ENCODE peak calls at places on chromosome 13, in nine cellular contexts. H, C, J, W, V, U, Z, K and D are unnamed samples.

GRCh38 chr13:23558675-23559536 is 11.3 kb upstream of the TNFRSF19 start:
- DNase-seq in H (no peak), C (no peak), J (peak; percentile 43), W (peak; percentile 74), V (no peak), U (no peak), Z (peak; percentile 77), K (peak; percentile 94), D (no peak)

GRCh38 chr13:78609464-78610205 is 6.3 kb upstream of the POU4F1 start:
- DNase-seq in H (no peak), C (no peak), J (no peak), W (no peak), V (no peak), U (peak; percentile 66), Z (no peak), K (peak; percentile 54), D (no peak)

GRCh38 chr13:97328222-97328790 is 105.7 kb upstream of the RAP2A start:
- DNase-seq in H (no peak), C (peak; percentile 79), J (no peak), W (peak; percentile 57), V (no peak), U (peak; percentile 94), Z (peak; percentile 25), K (peak; percentile 80), D (peak; percentile 71)

GRCh38 chr13:52195052-52195837 is 35.8 kb upstream of the NEK3 start:
- DNase-seq in H (peak; percentile 67), C (no peak), J (no peak), W (no peak), V (no peak), U (peak; percentile 89), Z (peak; percentile 91), K (peak; percentile 72), D (peak; percentile 60)

GRCh38 chr13:80727321-80727975 is 386.5 kb upstream of the SPRY2 start:
- DNase-seq in H (no peak), C (no peak), J (no peak), W (no peak), V (no peak), U (no peak), Z (no peak), K (no peak), D (no peak)

GRCh38 chr13:49936943-49937273 is 768 bp upstream of the SPRYD7 start:
- DNase-seq in H (no peak), C (no peak), J (no peak), W (no peak), V (no peak), U (no peak), Z (no peak), K (no peak), D (no peak)

GRCh38 chr13:59771272-59771671 is 392.5 kb downstream of the DIAPH3 start:
- DNase-seq in H (no peak), C (no peak), J (no peak), W (no peak), V (no peak), U (no peak), Z (no peak), K (peak; percentile 40), D (no peak)

GRCh38 chr13:112170823-112171569 is 104.0 kb downstream of the SOX1 start:
- DNase-seq in H (no peak), C (no peak), J (no peak), W (no peak), V (no peak), U (no peak), Z (no peak), K (no peak), D (no peak)

GRCh38 chr13:35917252-35917941 is 213.8 kb downstream of the DCLK1 start:
- DNase-seq in H (no peak), C (no peak), J (no peak), W (peak; percentile 47), V (no peak), U (no peak), Z (no peak), K (peak; percentile 67), D (no peak)

GRCh38 chr13:20525144-20525600 is 485 bp downstream of the CRYL1 start:
- DNase-seq in H (peak; percentile 39), C (no peak), J (peak; percentile 37), W (no peak), V (no peak), U (peak; percentile 50), Z (peak; percentile 38), K (no peak), D (peak; percentile 77)

GRCh38 chr13:55244991-55245644 is 1895.6 kb upstream of the PRR20A start:
- DNase-seq in H (no peak), C (peak; percentile 82), J (peak; percentile 16), W (peak; percentile 17), V (no peak), U (peak; percentile 70), Z (no peak), K (no peak), D (peak; percentile 66)

GRCh38 chr13:51681037-51681678 is 96.9 kb downstream of the WDFY2 start:
- DNase-seq in H (no peak), C (no peak), J (no peak), W (peak; percentile 43), V (no peak), U (no peak), Z (no peak), K (peak; percentile 29), D (no peak)

GRCh38 chr13:60759499-60759898 is 362.5 kb downstream of the TDRD3 start:
- DNase-seq in H (no peak), C (no peak), J (no peak), W (no peak), V (no peak), U (peak; percentile 18), Z (no peak), K (no peak), D (no peak)

GRCh38 chr13:100644328-100644727 is 30.3 kb downstream of the TMTC4 start:
- DNase-seq in H (no peak), C (no peak), J (no peak), W (no peak), V (no peak), U (no peak), Z (no peak), K (no peak), D (no peak)

GRCh38 chr13:67155898-67156717 is 74.0 kb downstream of the PCDH9 start:
- DNase-seq in H (no peak), C (no peak), J (no peak), W (no peak), V (no peak), U (no peak), Z (no peak), K (no peak), D (no peak)

GRCh38 chr13:51405176-51405575 is 47.7 kb downstream of the INTS6 start:
- DNase-seq in H (no peak), C (no peak), J (no peak), W (no peak), V (no peak), U (no peak), Z (no peak), K (no peak), D (no peak)

GRCh38 chr13:34942732-34943674 is 933 bp downstream of the NBEA start:
- DNase-seq in H (peak; percentile 25), C (no peak), J (no peak), W (peak; percentile 31), V (no peak), U (peak; percentile 77), Z (peak; percentile 28), K (peak; percentile 45), D (peak; percentile 63)

GRCh38 chr13:33199282-33199850 is 86.2 kb downstream of the STARD13 start:
- DNase-seq in H (no peak), C (no peak), J (no peak), W (no peak), V (no peak), U (no peak), Z (no peak), K (no peak), D (no peak)